ENCODE peak calls at places on chromosomes 1 and 21, in four cellular contexts. C is K562, E is IMR-90, U is HepG2. N is an unnamed sample.

GRCh38 chr1:100400332-100400933 is 48.1 kb downstream of the CDC14A start:
- DNase-seq in C (peak; percentile 41), U (peak; percentile 37), E (no peak), N (no peak)

GRCh38 chr1:97340951-97341350 is 579.9 kb downstream of the DPYD start:
- DNase-seq in C (no peak), E (peak; percentile 84), U (no peak), N (no peak)

GRCh38 chr1:162213281-162213909 is 143.9 kb downstream of the NOS1AP start:
- DNase-seq in C (no peak), U (peak; percentile 86), E (peak; percentile 2), N (no peak)

GRCh38 chr1:185938396-185938795 is 204.2 kb downstream of the HMCN1 start:
- DNase-seq in U (no peak), C (no peak), E (peak; percentile 4), N (no peak)

GRCh38 chr1:940121-941026 is 16.7 kb downstream of the SAMD11 start:
- DNase-seq in C (peak; percentile 96), E (peak; percentile 62), U (peak; percentile 27), N (no peak)

GRCh38 chr1:206112600-206113301 is 4.4 kb downstream of the AVPR1B start:
- DNase-seq in U (peak; percentile 64), C (no peak), E (no peak), N (no peak)

GRCh38 chr1:206753141-206753540 is 17.4 kb upstream of the IL19 start:
- DNase-seq in U (no peak), E (peak; percentile 84), C (no peak), N (no peak)

GRCh38 chr1:61486783-61487505 is 238.0 kb downstream of the TM2D1 start:
- DNase-seq in E (no peak), U (no peak), C (no peak), N (no peak)

GRCh38 chr1:233025156-233025555 is 74.7 kb downstream of the NTPCR start:
- DNase-seq in U (peak; percentile 18), E (peak; percentile 30), C (peak; percentile 39), N (peak; percentile 55)

GRCh38 chr1:212152308-212152693 is 116.8 kb downstream of the DTL start:
- DNase-seq in C (peak; percentile 90), E (no peak), U (no peak), N (no peak)

GRCh38 chr1:213131851-213132655 is 81.0 kb downstream of the RPS6KC1 start:
- DNase-seq in C (no peak), E (no peak), U (peak; percentile 18), N (no peak)

GRCh38 chr1:161439280-161440232 is 65.7 kb upstream of the FCGR2A start:
- DNase-seq in C (peak; percentile 42), E (peak; percentile 33), U (no peak), N (peak; percentile 31)

GRCh38 chr1:23673086-23673813 is 18.4 kb upstream of the RPL11 start:
- DNase-seq in E (peak; percentile 69), U (peak; percentile 60), C (peak; percentile 74), N (peak; percentile 67)

GRCh38 chr1:57411262-57411661 is 12.6 kb downstream of the DAB1 start:
- DNase-seq in C (no peak), U (no peak), E (peak; percentile 31), N (no peak)

GRCh38 chr1:171948491-171948890 is 107.2 kb downstream of the DNM3 start:
- DNase-seq in E (peak; percentile 5), C (no peak), U (no peak), N (no peak)

GRCh38 chr1:201360486-201360885 is 17.0 kb downstream of the TNNT2 start:
- DNase-seq in C (no peak), U (no peak), E (no peak), N (no peak)

GRCh38 chr1:59422921-59423575 is 126.2 kb downstream of the FGGY start:
- DNase-seq in U (peak; percentile 92), C (no peak), E (no peak), N (no peak)

GRCh38 chr1:235549361-235550139 is 45.3 kb upstream of the B3GALNT2 start:
- DNase-seq in C (no peak), U (no peak), E (no peak), N (no peak)

GRCh38 chr1:68120136-68120791 is 69.8 kb upstream of the DIRAS3 start:
- DNase-seq in U (peak; percentile 60), C (peak; percentile 55), E (peak; percentile 85), N (peak; percentile 31)

GRCh38 chr1:151984313-151984956 is 9.2 kb downstream of the S100A10 start:
- DNase-seq in E (no peak), U (no peak), C (no peak), N (no peak)

GRCh38 chr21:46371204-46372013 is 47.5 kb downstream of the PCNT start:
- DNase-seq in C (no peak), E (no peak), U (no peak), N (no peak)

GRCh38 chr1:66890621-66891020 is 34.0 kb downstream of the DNAI4 start:
- DNase-seq in U (no peak), C (no peak), E (no peak), N (no peak)

GRCh38 chr1:153627797-153628626 is at the start of gene S100A1:
- DNase-seq in U (peak; percentile 72), C (peak; percentile 86), E (no peak), N (no peak)

GRCh38 chr1:230084408-230085177 is 17.6 kb downstream of the GALNT2 start:
- DNase-seq in U (peak; percentile 59), E (peak; percentile 99), C (no peak), N (peak; percentile 90)

GRCh38 chr1:171817511-171818265 is 23.6 kb upstream of the DNM3 start:
- DNase-seq in E (peak; percentile 76), U (peak; percentile 30), C (peak; percentile 31), N (peak; percentile 82)

GRCh38 chr1:58813361-58813760 is 29.5 kb upstream of the JUN start:
- DNase-seq in E (peak; percentile 21), U (no peak), C (no peak), N (no peak)

GRCh38 chr1:55214214-55214902 is 806 bp downstream of the USP24 start:
- DNase-seq in C (peak; percentile 83), U (peak; percentile 31), E (no peak), N (peak; percentile 19)

GRCh38 chr1:201395936-201396335 is 3.2 kb downstream of the LAD1 start:
- DNase-seq in C (no peak), U (no peak), E (no peak), N (no peak)

GRCh38 chr1:17338706-17339493 is 30.9 kb downstream of the PADI4 start:
- DNase-seq in E (no peak), C (no peak), U (no peak), N (no peak)

GRCh38 chr21:16117331-16117730 is 387.5 kb downstream of the USP25 start:
- DNase-seq in U (no peak), E (no peak), C (no peak), N (no peak)

GRCh38 chr1:93814795-93815737 is 63.9 kb downstream of the DNTTIP2 start:
- DNase-seq in U (no peak), C (peak; percentile 46), E (peak; percentile 19), N (no peak)

GRCh38 chr21:17900990-17901385 is 81.8 kb upstream of the C21orf91 start:
- DNase-seq in C (no peak), U (no peak), E (no peak), N (no peak)

GRCh38 chr1:6447016-6447817 is 18.8 kb downstream of the TNFRSF25 start:
- DNase-seq in E (no peak), C (no peak), U (peak; percentile 86), N (no peak)

GRCh38 chr1:79781261-79781660 is 774.7 kb upstream of the ADGRL4 start:
- DNase-seq in C (no peak), U (no peak), E (peak; percentile 10), N (no peak)

GRCh38 chr1:205703072-205703471 is 22.8 kb upstream of the SLC45A3 start:
- DNase-seq in C (no peak), U (peak; percentile 66), E (no peak), N (no peak)

GRCh38 chr1:199272690-199273089 is 633.9 kb downstream of the PTPRC start:
- DNase-seq in C (no peak), U (no peak), E (peak; percentile 94), N (peak; percentile 22)

DNA sequence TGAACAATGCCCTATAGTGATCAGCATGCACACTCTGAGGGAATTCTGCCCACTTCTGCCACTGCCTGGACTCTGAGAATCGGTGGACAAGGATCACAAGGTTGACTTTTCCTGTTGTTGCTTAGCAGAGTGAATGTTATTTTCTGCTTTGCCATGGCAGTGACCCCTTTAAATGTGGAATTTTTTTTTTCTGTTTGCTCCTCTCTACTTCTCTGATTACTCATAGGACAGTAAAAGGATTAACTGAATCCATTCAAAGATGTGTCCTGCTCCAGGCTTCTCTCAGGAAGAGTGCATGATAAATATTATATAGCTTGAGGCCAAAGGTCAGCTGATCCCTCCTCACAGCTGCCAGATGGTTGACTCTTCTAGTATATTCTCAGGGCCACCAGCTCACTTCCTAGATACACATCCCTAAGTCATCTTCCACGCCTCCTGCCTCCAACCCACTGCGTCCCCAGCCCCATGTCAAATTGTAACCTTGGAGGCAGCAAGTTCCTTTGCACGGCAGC is 74.0 kb upstream of the RALGPS2 start:
- DNase-seq in U (peak; percentile 19), C (no peak), E (peak; percentile 71), N (no peak)
- TF ChIP-seq CTCF in U (no peak), C (no peak), E (no peak), N (no peak)

DNA sequence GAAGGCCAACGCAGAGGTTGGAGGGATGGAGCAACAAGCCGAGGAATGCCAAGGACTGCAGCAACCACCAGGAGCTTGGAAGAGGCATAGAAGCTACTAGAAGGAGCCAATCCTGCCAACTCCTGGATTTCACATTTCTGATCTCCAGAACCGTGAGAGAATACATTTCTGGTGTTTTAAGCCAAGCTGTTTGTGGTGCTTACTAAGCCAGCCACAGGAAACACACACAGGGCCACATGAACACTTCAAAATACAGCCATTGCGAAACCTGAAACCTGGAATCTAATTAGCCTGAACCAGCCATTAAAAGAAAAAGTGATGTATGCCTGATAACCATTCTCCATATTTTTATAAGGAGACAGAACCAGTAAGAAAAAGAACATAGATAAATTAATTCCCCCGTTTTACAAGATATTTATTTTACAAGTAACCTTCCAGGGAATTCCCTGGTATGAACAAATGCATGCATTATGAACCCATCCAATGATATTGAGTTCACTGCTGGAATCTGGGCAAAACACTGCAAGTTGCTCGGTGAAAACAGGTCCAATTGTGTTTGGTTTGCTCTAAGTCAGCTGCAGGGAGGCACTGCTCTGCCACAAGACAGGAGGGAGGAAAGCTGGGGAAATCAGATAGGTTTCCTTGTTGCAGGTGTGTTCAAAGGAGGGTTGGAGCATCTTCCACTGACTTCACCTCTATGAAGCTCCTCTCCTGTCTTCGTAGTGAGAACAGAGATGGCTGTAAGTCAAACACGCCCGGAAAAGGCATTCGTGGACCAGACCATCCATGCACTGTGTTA is 70.2 kb downstream of the ETS2 start:
- DNase-seq in E (peak; percentile 57), U (no peak), C (no peak), N (no peak)
- TF ChIP-seq MAZ in E (no peak), U (no peak), C (no peak), N (no peak)

GRCh38 chr1:40017951-40018575 is 22.5 kb upstream of the CAP1 start:
- DNase-seq in C (no peak), E (no peak), U (no peak), N (peak; percentile 8)
- TF ChIP-seq CTCF in C (peak; percentile 35), E (no peak), U (no peak), N (no peak)

GRCh38 chr1:30787856-30788495 is 30.4 kb upstream of the LAPTM5 start:
- DNase-seq in C (no peak), E (no peak), U (no peak), N (no peak)
- TF ChIP-seq MAZ in C (no peak), E (no peak), U (no peak), N (no peak)

N was measured in A549.